ENCODE peak calls at places on chromosomes 7 and 10, in ten cellular contexts. Y is HEK293T; T is nucleus accumbens; A is anterior cingulate cortex; R is COLO829; Z is stimulated activated CD4-positive, alpha-beta T cell treated with anti-CD3 and anti-CD28 coated beads, Interleukin-1b, Interleukin-23, amount 100 ng/mL, for 24 hours; V is astrocyte; F is T-helper 2 cell treated with Interferon-gamma antibody and Interleukin-4, amounts not matched to agents 5 μg/mL and 100 μg/mL, for 36 hours; W is SW 1271; O is Jurkat, Clone E6-1. B is an unnamed sample.

GRCh38 chr10:89256338-89256737 is 4.8 kb upstream of the LIPA start:
- DNase-seq in Y (no peak), T (no peak), A (no peak), R (no peak), Z (no peak), V (no peak), F (no peak), W (no peak), O (no peak), B (no peak)

GRCh38 chr7:96300487-96300886 is 21.4 kb downstream of the SLC25A13 start:
- DNase-seq in Y (no peak), T (no peak), A (no peak), R (no peak), Z (no peak), V (no peak), F (no peak), W (no peak), O (no peak), B (no peak)

GRCh38 chr10:50367732-50368131 is 116.4 kb upstream of the ASAH2 start:
- DNase-seq in Y (peak), T (no peak), A (no peak), R (no peak), Z (no peak), V (peak), F (no peak), W (no peak), O (no peak), B (peak)

GRCh38 chr10:85851300-85851699 is 515.3 kb downstream of the GRID1 start:
- DNase-seq in Y (no peak), T (no peak), A (no peak), R (peak), Z (no peak), V (peak), F (no peak), W (no peak), O (no peak), B (peak)

GRCh38 chr7:47884675-47885074 is 63.6 kb downstream of the PKD1L1 start:
- DNase-seq in Y (no peak), T (no peak), A (no peak), R (no peak), Z (no peak), V (no peak), F (no peak), W (no peak), O (no peak), B (no peak)

GRCh38 chr7:128783143-128783799 is 7.7 kb upstream of the OPN1SW start:
- DNase-seq in Y (peak), T (no peak), A (no peak), R (no peak), Z (no peak), V (peak), F (no peak), W (no peak), O (peak), B (peak)

GRCh38 chr10:77493851-77494788 is 143.5 kb downstream of the KCNMA1 start:
- DNase-seq in Y (peak), T (no peak), A (no peak), R (no peak), Z (no peak), V (peak), F (no peak), W (no peak), O (no peak), B (no peak)

GRCh38 chr10:105063796-105064195 is 422.7 kb downstream of the SORCS3 start:
- DNase-seq in Y (peak), T (no peak), A (no peak), R (no peak), Z (no peak), V (peak), F (peak), W (no peak), O (peak), B (peak)

GRCh38 chr7:150481207-150481920 is 30.9 kb downstream of the GIMAP8 start:
- DNase-seq in Y (no peak), T (no peak), A (no peak), R (no peak), Z (no peak), V (no peak), F (peak), W (no peak), O (no peak), B (no peak)